ENCODE peak calls at places on chromosome 11, in ten cellular contexts. One of them, this sample, is unnamed.
A peak's percentile ranks its signal among the peaks of the same experiment; 100 is the strongest.

GRCh38 chr11:130847517-130847916 is 68.8 kb downstream of the SNX19 start:
- DNase-seq in epithelial cell of esophagus: peak; percentile 98
- DNase-seq in upper lobe of right lung: no peak
- DNase-seq in Panc1: peak; percentile 67
- DNase-seq in cardiac muscle cell: peak; percentile 66
- DNase-seq in bronchial epithelial cell: peak; percentile 99
- DNase-seq in dorsolateral prefrontal cortex: no peak
- DNase-seq in A549: peak; percentile 75
- DNase-seq in fibroblast of lung: peak; percentile 97
- DNase-seq in HFFc6: peak; percentile 89
- DNase-seq in this sample: peak; percentile 36

GRCh38 chr11:65479184-65480145 is 19.4 kb upstream of the MALAT1 start:
- DNase-seq in dorsolateral prefrontal cortex: no peak
- DNase-seq in upper lobe of right lung: peak; percentile 45
- DNase-seq in fibroblast of lung: peak; percentile 89
- DNase-seq in A549: peak; percentile 86
- DNase-seq in bronchial epithelial cell: no peak
- DNase-seq in HFFc6: peak; percentile 93
- DNase-seq in epithelial cell of esophagus: peak; percentile 52
- DNase-seq in Panc1: no peak
- DNase-seq in cardiac muscle cell: peak; percentile 92
- DNase-seq in this sample: no peak

GRCh38 chr11:133966924-133967598 is 10.3 kb upstream of the IGSF9B start:
- DNase-seq in Panc1: no peak
- DNase-seq in fibroblast of lung: no peak
- DNase-seq in HFFc6: no peak
- DNase-seq in cardiac muscle cell: peak; percentile 14
- DNase-seq in upper lobe of right lung: no peak
- DNase-seq in bronchial epithelial cell: no peak
- DNase-seq in A549: peak; percentile 22
- DNase-seq in dorsolateral prefrontal cortex: peak; percentile 66
- DNase-seq in epithelial cell of esophagus: no peak
- DNase-seq in this sample: no peak

GRCh38 chr11:93542753-93543246 is 391 bp downstream of the SMCO4 start:
- DNase-seq in Panc1: no peak
- DNase-seq in cardiac muscle cell: peak; percentile 15
- DNase-seq in epithelial cell of esophagus: no peak
- DNase-seq in upper lobe of right lung: no peak
- DNase-seq in fibroblast of lung: no peak
- DNase-seq in A549: no peak
- DNase-seq in dorsolateral prefrontal cortex: no peak
- DNase-seq in HFFc6: no peak
- DNase-seq in bronchial epithelial cell: no peak
- DNase-seq in this sample: no peak

GRCh38 chr11:116901211-116901610 is 63.8 kb upstream of the APOA1 start:
- DNase-seq in HFFc6: no peak
- DNase-seq in A549: no peak
- DNase-seq in upper lobe of right lung: no peak
- DNase-seq in epithelial cell of esophagus: no peak
- DNase-seq in fibroblast of lung: no peak
- DNase-seq in Panc1: no peak
- DNase-seq in bronchial epithelial cell: no peak
- DNase-seq in dorsolateral prefrontal cortex: no peak
- DNase-seq in cardiac muscle cell: no peak
- DNase-seq in this sample: no peak

GRCh38 chr11:123235117-123235686 is 40.2 kb upstream of the CLMP start:
- DNase-seq in dorsolateral prefrontal cortex: no peak
- DNase-seq in HFFc6: no peak
- DNase-seq in Panc1: no peak
- DNase-seq in cardiac muscle cell: peak; percentile 66
- DNase-seq in bronchial epithelial cell: no peak
- DNase-seq in A549: peak; percentile 43
- DNase-seq in epithelial cell of esophagus: no peak
- DNase-seq in upper lobe of right lung: no peak
- DNase-seq in fibroblast of lung: no peak
- DNase-seq in this sample: peak; percentile 2

GRCh38 chr11:113014731-113015455 is 53.7 kb downstream of the NCAM1 start:
- DNase-seq in dorsolateral prefrontal cortex: peak; percentile 77
- DNase-seq in cardiac muscle cell: peak; percentile 37
- DNase-seq in HFFc6: no peak
- DNase-seq in bronchial epithelial cell: peak; percentile 11
- DNase-seq in fibroblast of lung: no peak
- DNase-seq in epithelial cell of esophagus: no peak
- DNase-seq in Panc1: no peak
- DNase-seq in upper lobe of right lung: no peak
- DNase-seq in A549: no peak
- DNase-seq in this sample: no peak

GRCh38 chr11:16924826-16925494 is 89.3 kb downstream of the PLEKHA7 start:
- DNase-seq in dorsolateral prefrontal cortex: peak; percentile 49
- DNase-seq in A549: peak; percentile 74
- DNase-seq in cardiac muscle cell: peak; percentile 68
- DNase-seq in bronchial epithelial cell: peak; percentile 78
- DNase-seq in upper lobe of right lung: peak; percentile 82
- DNase-seq in HFFc6: no peak
- DNase-seq in fibroblast of lung: peak; percentile 47
- DNase-seq in epithelial cell of esophagus: peak; percentile 89
- DNase-seq in Panc1: no peak
- DNase-seq in this sample: peak; percentile 93

GRCh38 chr11:19259487-19260345 is 19.0 kb upstream of the E2F8 start:
- DNase-seq in dorsolateral prefrontal cortex: peak; percentile 77
- DNase-seq in upper lobe of right lung: peak; percentile 84
- DNase-seq in bronchial epithelial cell: peak; percentile 57
- DNase-seq in epithelial cell of esophagus: peak; percentile 70
- DNase-seq in Panc1: no peak
- DNase-seq in cardiac muscle cell: peak; percentile 74
- DNase-seq in fibroblast of lung: peak; percentile 27
- DNase-seq in HFFc6: peak; percentile 52
- DNase-seq in A549: peak; percentile 62
- DNase-seq in this sample: peak; percentile 76

DNA sequence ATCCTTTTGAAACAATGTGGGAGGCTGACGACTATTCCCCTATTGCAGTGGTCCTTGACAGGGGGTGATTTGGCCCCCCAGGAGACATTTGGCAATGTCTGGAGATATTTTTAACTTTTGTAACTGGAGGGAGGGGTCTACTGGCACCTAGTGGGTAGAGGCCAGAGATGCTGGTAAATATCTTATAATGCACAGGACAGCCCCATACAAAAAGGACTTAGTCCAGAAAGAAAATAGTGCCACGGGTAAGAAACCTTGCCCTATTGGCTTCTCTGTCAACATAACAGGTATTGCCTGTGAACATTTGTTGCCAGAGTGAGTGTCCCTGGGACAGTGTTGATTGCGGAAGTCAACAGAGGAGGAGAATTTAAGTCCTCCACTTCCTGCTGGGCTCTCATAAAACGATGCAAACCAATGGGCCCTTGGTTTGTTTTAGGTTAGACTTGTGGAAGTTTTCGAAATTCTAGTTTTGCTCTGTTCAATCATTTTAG is 101.6 kb downstream of the MAML2 start:
- DNase-seq in HFFc6: no peak
- DNase-seq in bronchial epithelial cell: no peak
- DNase-seq in A549: peak; percentile 22
- DNase-seq in dorsolateral prefrontal cortex: no peak
- DNase-seq in Panc1: no peak
- DNase-seq in cardiac muscle cell: no peak
- DNase-seq in epithelial cell of esophagus: no peak
- DNase-seq in upper lobe of right lung: no peak
- DNase-seq in fibroblast of lung: no peak
- DNase-seq in this sample: peak; percentile 29
- TF ChIP-seq CTCF in HFFc6: peak; percentile 32
- TF ChIP-seq CTCF in bronchial epithelial cell: no peak
- TF ChIP-seq CTCF in A549: no peak
- TF ChIP-seq CTCF in dorsolateral prefrontal cortex: no peak
- TF ChIP-seq CTCF in Panc1: peak; percentile 66
- TF ChIP-seq CTCF in cardiac muscle cell: no peak
- TF ChIP-seq CTCF in epithelial cell of esophagus: no peak
- TF ChIP-seq CTCF in upper lobe of right lung: peak; percentile 18
- TF ChIP-seq CTCF in fibroblast of lung: no peak
- TF ChIP-seq CTCF in this sample: no peak

GRCh38 chr11:46894506-46894905 is 23.8 kb downstream of the LRP4 start:
- DNase-seq in epithelial cell of esophagus: no peak
- DNase-seq in HFFc6: no peak
- DNase-seq in cardiac muscle cell: no peak
- DNase-seq in bronchial epithelial cell: no peak
- DNase-seq in upper lobe of right lung: no peak
- DNase-seq in fibroblast of lung: no peak
- DNase-seq in Panc1: no peak
- DNase-seq in dorsolateral prefrontal cortex: no peak
- DNase-seq in A549: no peak
- DNase-seq in this sample: no peak

GRCh38 chr11:46895821-46896220 is 22.5 kb downstream of the LRP4 start:
- DNase-seq in dorsolateral prefrontal cortex: peak; percentile 88
- DNase-seq in HFFc6: no peak
- DNase-seq in bronchial epithelial cell: no peak
- DNase-seq in fibroblast of lung: peak; percentile 50
- DNase-seq in cardiac muscle cell: no peak
- DNase-seq in Panc1: no peak
- DNase-seq in upper lobe of right lung: peak; percentile 81
- DNase-seq in A549: no peak
- DNase-seq in epithelial cell of esophagus: no peak
- DNase-seq in this sample: no peak

GRCh38 chr11:46894961-46895360 is 23.4 kb downstream of the LRP4 start:
- DNase-seq in upper lobe of right lung: no peak
- DNase-seq in dorsolateral prefrontal cortex: no peak
- DNase-seq in HFFc6: no peak
- DNase-seq in cardiac muscle cell: no peak
- DNase-seq in A549: no peak
- DNase-seq in fibroblast of lung: no peak
- DNase-seq in bronchial epithelial cell: no peak
- DNase-seq in epithelial cell of esophagus: no peak
- DNase-seq in Panc1: no peak
- DNase-seq in this sample: no peak

GRCh38 chr11:46898396-46899095 is 19.8 kb downstream of the LRP4 start:
- DNase-seq in HFFc6: no peak
- DNase-seq in bronchial epithelial cell: peak; percentile 60
- DNase-seq in dorsolateral prefrontal cortex: no peak
- DNase-seq in Panc1: no peak
- DNase-seq in fibroblast of lung: no peak
- DNase-seq in epithelial cell of esophagus: peak; percentile 80
- DNase-seq in A549: no peak
- DNase-seq in cardiac muscle cell: no peak
- DNase-seq in upper lobe of right lung: no peak
- DNase-seq in this sample: peak; percentile 77

DNA sequence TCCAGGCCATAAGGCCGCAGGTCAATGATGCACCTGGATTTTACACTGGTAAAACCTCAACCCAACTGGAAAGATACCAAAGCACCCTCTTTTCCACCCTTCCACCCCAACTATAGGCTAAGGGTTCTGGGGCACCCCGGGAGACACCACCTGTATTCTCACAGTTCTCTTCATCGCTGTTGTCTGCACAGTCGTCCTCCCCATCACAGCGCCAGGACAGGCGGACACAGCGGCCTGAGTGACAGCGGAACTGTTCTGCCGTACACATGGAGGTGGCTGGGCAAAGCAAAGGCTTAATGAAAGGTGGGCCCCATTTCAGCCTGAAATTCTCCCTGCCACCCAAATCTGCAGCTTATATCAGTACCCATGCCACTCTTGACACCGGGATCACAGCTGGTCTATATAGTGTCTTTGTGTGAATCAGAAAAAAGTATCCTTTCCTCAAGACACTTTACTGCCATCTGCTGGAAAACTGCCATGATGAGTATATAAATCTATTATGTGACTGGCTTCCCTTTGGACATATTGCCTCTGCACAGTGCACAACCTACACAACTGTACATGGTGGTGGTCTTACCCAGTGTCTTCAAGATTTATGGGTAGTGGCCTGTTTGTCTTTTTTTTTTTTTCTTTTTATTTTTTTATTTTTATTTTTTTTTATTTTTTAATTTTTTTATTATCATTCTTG is 21.5 kb downstream of the LRP4 start:
- DNase-seq in epithelial cell of esophagus: peak; percentile 65
- DNase-seq in dorsolateral prefrontal cortex: no peak
- DNase-seq in upper lobe of right lung: no peak
- DNase-seq in bronchial epithelial cell: peak; percentile 58
- DNase-seq in cardiac muscle cell: peak; percentile 48
- DNase-seq in HFFc6: peak; percentile 52
- DNase-seq in A549: peak; percentile 68
- DNase-seq in fibroblast of lung: peak; percentile 41
- DNase-seq in Panc1: no peak
- DNase-seq in this sample: peak; percentile 22
- TF ChIP-seq CTCF in epithelial cell of esophagus: peak; percentile 49
- TF ChIP-seq CTCF in dorsolateral prefrontal cortex: no peak
- TF ChIP-seq CTCF in upper lobe of right lung: peak; percentile 5
- TF ChIP-seq CTCF in bronchial epithelial cell: peak; percentile 30
- TF ChIP-seq CTCF in cardiac muscle cell: peak; percentile 21
- TF ChIP-seq CTCF in HFFc6: peak; percentile 67
- TF ChIP-seq CTCF in A549: peak; percentile 54
- TF ChIP-seq CTCF in fibroblast of lung: peak; percentile 26
- TF ChIP-seq CTCF in Panc1: no peak
- TF ChIP-seq CTCF in this sample: peak; percentile 19

GRCh38 chr11:115132829-115133228 is 371.4 kb downstream of the CADM1 start:
- DNase-seq in HFFc6: no peak
- DNase-seq in A549: peak; percentile 32
- DNase-seq in bronchial epithelial cell: no peak
- DNase-seq in dorsolateral prefrontal cortex: no peak
- DNase-seq in cardiac muscle cell: no peak
- DNase-seq in fibroblast of lung: no peak
- DNase-seq in upper lobe of right lung: no peak
- DNase-seq in epithelial cell of esophagus: peak; percentile 1
- DNase-seq in Panc1: no peak
- DNase-seq in this sample: no peak
- TF ChIP-seq CTCF in HFFc6: no peak
- TF ChIP-seq CTCF in A549: no peak
- TF ChIP-seq CTCF in bronchial epithelial cell: peak; percentile 15
- TF ChIP-seq CTCF in dorsolateral prefrontal cortex: no peak
- TF ChIP-seq CTCF in cardiac muscle cell: no peak
- TF ChIP-seq CTCF in fibroblast of lung: no peak
- TF ChIP-seq CTCF in upper lobe of right lung: peak; percentile 24
- TF ChIP-seq CTCF in epithelial cell of esophagus: no peak
- TF ChIP-seq CTCF in Panc1: no peak
- TF ChIP-seq CTCF in this sample: no peak

DNA sequence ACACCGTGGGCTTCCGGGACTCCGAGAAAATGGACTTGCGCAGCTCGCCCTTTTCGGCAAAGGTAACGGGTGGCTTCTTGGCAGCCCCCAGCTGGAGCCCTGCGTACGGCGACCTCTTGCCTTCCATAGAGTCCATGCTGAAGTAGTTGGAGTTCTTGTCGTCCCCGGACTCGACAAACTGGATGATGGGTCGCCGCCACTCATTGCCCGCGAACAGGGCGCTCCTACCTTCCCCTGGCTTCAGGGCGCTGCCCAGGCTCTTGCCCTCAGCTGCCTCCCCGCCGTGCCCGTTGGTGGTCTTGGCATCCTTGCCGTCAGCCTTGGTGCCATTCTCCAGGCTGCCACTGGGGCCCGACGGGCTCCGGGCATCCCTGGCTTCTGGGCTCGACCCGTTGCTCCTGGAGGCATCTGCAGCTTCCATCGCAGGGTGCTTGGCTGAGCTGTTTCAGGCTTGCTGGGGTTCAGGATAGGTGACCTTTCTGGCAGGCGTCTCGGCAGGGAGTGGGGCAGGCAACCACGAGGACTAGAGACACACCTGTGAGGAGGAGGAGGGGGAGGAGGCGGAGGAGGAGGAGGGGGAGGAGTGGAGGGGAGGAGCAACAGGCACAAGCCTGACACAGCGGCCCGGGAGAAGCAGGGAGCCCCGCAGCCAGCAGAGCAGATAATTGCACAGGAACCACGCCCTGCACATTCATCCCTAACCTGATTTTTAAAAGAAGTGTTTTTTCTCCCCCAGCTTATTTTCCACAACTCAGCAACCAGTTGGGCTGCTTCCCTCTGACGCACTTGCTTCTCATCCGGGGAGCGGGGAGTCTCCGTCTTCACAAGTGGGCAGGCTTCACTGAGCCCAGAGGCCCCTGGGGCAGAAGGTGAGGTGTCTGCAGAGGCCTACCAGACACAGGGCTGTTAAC is at the start of gene TRIM29:
- DNase-seq in bronchial epithelial cell: peak; percentile 89
- DNase-seq in upper lobe of right lung: peak; percentile 54
- DNase-seq in A549: no peak
- DNase-seq in Panc1: no peak
- DNase-seq in cardiac muscle cell: no peak
- DNase-seq in fibroblast of lung: no peak
- DNase-seq in dorsolateral prefrontal cortex: no peak
- DNase-seq in HFFc6: no peak
- DNase-seq in epithelial cell of esophagus: peak; percentile 97
- DNase-seq in this sample: peak; percentile 40
- TF ChIP-seq CTCF in bronchial epithelial cell: peak; percentile 64
- TF ChIP-seq CTCF in upper lobe of right lung: no peak
- TF ChIP-seq CTCF in A549: no peak
- TF ChIP-seq CTCF in Panc1: no peak
- TF ChIP-seq CTCF in cardiac muscle cell: no peak
- TF ChIP-seq CTCF in fibroblast of lung: no peak
- TF ChIP-seq CTCF in dorsolateral prefrontal cortex: no peak
- TF ChIP-seq CTCF in HFFc6: no peak
- TF ChIP-seq CTCF in epithelial cell of esophagus: peak; percentile 39
- TF ChIP-seq CTCF in this sample: peak; percentile 34

This sample was measured in Calu3.